ENCODE peak calls at places on chromosome 5, in nine cellular contexts. One of them, this sample, is unnamed.

GRCh38 chr5:154642499-154643245 is 112.5 kb upstream of the LARP1 start:
- DNase-seq in PC-9: peak; percentile 38
- DNase-seq in body of pancreas: peak; percentile 50
- DNase-seq in GM06990: no peak
- DNase-seq in tibial artery: no peak
- DNase-seq in tibial nerve: no peak
- DNase-seq in fibroblast of villous mesenchyme: no peak
- DNase-seq in CD4-positive, alpha-beta memory T cell: no peak
- DNase-seq in sigmoid colon: no peak
- DNase-seq in this sample: no peak

GRCh38 chr5:89181546-89181945 is 298.6 kb upstream of the MEF2C start:
- DNase-seq in PC-9: no peak
- DNase-seq in tibial artery: no peak
- DNase-seq in sigmoid colon: no peak
- DNase-seq in tibial nerve: no peak
- DNase-seq in GM06990: no peak
- DNase-seq in body of pancreas: no peak
- DNase-seq in CD4-positive, alpha-beta memory T cell: no peak
- DNase-seq in fibroblast of villous mesenchyme: no peak
- DNase-seq in this sample: no peak

GRCh38 chr5:125269926-125270325 is 523.5 kb upstream of the ZNF608 start:
- DNase-seq in PC-9: peak; percentile 53
- DNase-seq in tibial nerve: no peak
- DNase-seq in GM06990: no peak
- DNase-seq in CD4-positive, alpha-beta memory T cell: no peak
- DNase-seq in fibroblast of villous mesenchyme: no peak
- DNase-seq in tibial artery: no peak
- DNase-seq in sigmoid colon: no peak
- DNase-seq in body of pancreas: no peak
- DNase-seq in this sample: no peak

GRCh38 chr5:81506378-81506777 is 112.4 kb upstream of the ACOT12 start:
- DNase-seq in tibial nerve: no peak
- DNase-seq in body of pancreas: no peak
- DNase-seq in fibroblast of villous mesenchyme: no peak
- DNase-seq in CD4-positive, alpha-beta memory T cell: no peak
- DNase-seq in PC-9: no peak
- DNase-seq in GM06990: no peak
- DNase-seq in sigmoid colon: no peak
- DNase-seq in tibial artery: no peak
- DNase-seq in this sample: no peak

GRCh38 chr5:31990701-31991110 is 183.4 kb downstream of the GOLPH3 start:
- DNase-seq in GM06990: no peak
- DNase-seq in CD4-positive, alpha-beta memory T cell: no peak
- DNase-seq in PC-9: no peak
- DNase-seq in fibroblast of villous mesenchyme: peak; percentile 64
- DNase-seq in sigmoid colon: no peak
- DNase-seq in body of pancreas: no peak
- DNase-seq in tibial artery: no peak
- DNase-seq in tibial nerve: no peak
- DNase-seq in this sample: no peak

GRCh38 chr5:98927242-98927987 is 1.4 kb downstream of the CHD1 start:
- DNase-seq in tibial nerve: peak; percentile 40
- DNase-seq in fibroblast of villous mesenchyme: peak; percentile 81
- DNase-seq in tibial artery: peak; percentile 36
- DNase-seq in GM06990: peak; percentile 31
- DNase-seq in sigmoid colon: peak; percentile 83
- DNase-seq in body of pancreas: no peak
- DNase-seq in CD4-positive, alpha-beta memory T cell: peak; percentile 86
- DNase-seq in PC-9: no peak
- DNase-seq in this sample: peak; percentile 81

GRCh38 chr5:83430130-83431010 is 41.2 kb upstream of the VCAN start:
- DNase-seq in GM06990: no peak
- DNase-seq in sigmoid colon: peak; percentile 74
- DNase-seq in tibial artery: peak; percentile 55
- DNase-seq in PC-9: no peak
- DNase-seq in tibial nerve: peak; percentile 56
- DNase-seq in body of pancreas: peak; percentile 70
- DNase-seq in fibroblast of villous mesenchyme: peak; percentile 73
- DNase-seq in CD4-positive, alpha-beta memory T cell: peak; percentile 52
- DNase-seq in this sample: peak; percentile 82

GRCh38 chr5:163563880-163564279 is 58.5 kb downstream of the MAT2B start:
- DNase-seq in body of pancreas: no peak
- DNase-seq in PC-9: no peak
- DNase-seq in sigmoid colon: no peak
- DNase-seq in GM06990: no peak
- DNase-seq in tibial nerve: no peak
- DNase-seq in tibial artery: no peak
- DNase-seq in CD4-positive, alpha-beta memory T cell: no peak
- DNase-seq in fibroblast of villous mesenchyme: no peak
- DNase-seq in this sample: no peak

GRCh38 chr5:73963021-73963420 is 337.0 kb downstream of the ARHGEF28 start:
- DNase-seq in CD4-positive, alpha-beta memory T cell: no peak
- DNase-seq in tibial artery: no peak
- DNase-seq in fibroblast of villous mesenchyme: peak; percentile 50
- DNase-seq in sigmoid colon: no peak
- DNase-seq in PC-9: peak; percentile 89
- DNase-seq in body of pancreas: peak; percentile 19
- DNase-seq in tibial nerve: no peak
- DNase-seq in GM06990: no peak
- DNase-seq in this sample: no peak

GRCh38 chr5:120901199-120901598 is 437.1 kb downstream of the PRR16 start:
- DNase-seq in GM06990: no peak
- DNase-seq in CD4-positive, alpha-beta memory T cell: no peak
- DNase-seq in sigmoid colon: no peak
- DNase-seq in fibroblast of villous mesenchyme: no peak
- DNase-seq in body of pancreas: no peak
- DNase-seq in PC-9: peak; percentile 35
- DNase-seq in tibial artery: no peak
- DNase-seq in tibial nerve: no peak
- DNase-seq in this sample: no peak

GRCh38 chr5:156295434-156295833 is 31.5 kb upstream of the SGCD start:
- DNase-seq in CD4-positive, alpha-beta memory T cell: no peak
- DNase-seq in sigmoid colon: no peak
- DNase-seq in body of pancreas: no peak
- DNase-seq in PC-9: no peak
- DNase-seq in fibroblast of villous mesenchyme: no peak
- DNase-seq in tibial nerve: peak; percentile 13
- DNase-seq in GM06990: no peak
- DNase-seq in tibial artery: no peak
- DNase-seq in this sample: no peak

GRCh38 chr5:178467261-178468195 is 122.7 kb downstream of the COL23A1 start:
- DNase-seq in tibial artery: peak; percentile 49
- DNase-seq in GM06990: no peak
- DNase-seq in sigmoid colon: peak; percentile 80
- DNase-seq in PC-9: no peak
- DNase-seq in CD4-positive, alpha-beta memory T cell: no peak
- DNase-seq in tibial nerve: peak; percentile 17
- DNase-seq in body of pancreas: no peak
- DNase-seq in fibroblast of villous mesenchyme: peak; percentile 48
- DNase-seq in this sample: no peak

DNA sequence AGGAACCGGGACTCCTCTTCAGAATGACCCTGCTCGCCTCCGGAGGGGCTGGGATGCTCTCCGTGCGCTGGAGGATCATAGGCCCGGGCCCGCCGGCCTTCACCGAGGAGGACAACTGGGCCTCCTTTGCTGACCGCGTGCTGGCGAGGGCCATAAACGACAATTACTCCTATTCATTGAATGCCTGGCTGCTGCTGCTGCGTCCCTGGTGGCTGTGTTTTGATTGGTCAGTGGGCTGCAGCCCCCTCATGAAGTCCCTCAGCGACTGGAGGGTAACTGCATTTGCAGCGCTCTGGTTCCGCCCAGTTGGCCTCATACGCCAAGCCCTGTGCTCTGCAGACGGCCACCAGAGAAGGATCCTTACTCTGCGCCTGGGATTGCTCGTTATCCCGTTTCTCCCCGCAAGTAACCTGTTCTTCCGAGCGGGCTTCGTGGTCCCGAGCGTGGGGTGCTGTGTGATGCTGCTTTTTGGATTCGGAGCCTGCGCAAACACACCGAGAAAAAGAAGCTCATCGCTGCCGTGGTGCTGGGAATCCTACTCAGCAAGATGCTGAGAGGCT is 16.6 kb downstream of the OR2V1 start:
- DNase-seq in sigmoid colon: no peak
- DNase-seq in PC-9: no peak
- DNase-seq in body of pancreas: no peak
- DNase-seq in CD4-positive, alpha-beta memory T cell: no peak
- DNase-seq in fibroblast of villous mesenchyme: no peak
- DNase-seq in tibial artery: no peak
- DNase-seq in GM06990: no peak
- DNase-seq in tibial nerve: no peak
- DNase-seq in this sample: no peak
- H3K4me3 ChIP-seq in sigmoid colon: no peak overlapping the region
- H3K4me3 ChIP-seq in PC-9: no peak overlapping the region
- H3K4me3 ChIP-seq in body of pancreas: no peak overlapping the region
- H3K4me3 ChIP-seq in CD4-positive, alpha-beta memory T cell: no peak overlapping the region
- H3K4me3 ChIP-seq in fibroblast of villous mesenchyme: no peak overlapping the region
- H3K4me3 ChIP-seq in tibial artery: no peak overlapping the region
- H3K4me3 ChIP-seq in GM06990: no peak overlapping the region
- H3K4me3 ChIP-seq in tibial nerve: no peak overlapping the region
- H3K4me3 ChIP-seq in this sample: no peak overlapping the region

GRCh38 chr5:159092288-159092687 is 7.4 kb downstream of the EBF1 start:
- DNase-seq in GM06990: no peak
- DNase-seq in tibial nerve: no peak
- DNase-seq in CD4-positive, alpha-beta memory T cell: no peak
- DNase-seq in PC-9: no peak
- DNase-seq in body of pancreas: no peak
- DNase-seq in sigmoid colon: no peak
- DNase-seq in tibial artery: no peak
- DNase-seq in fibroblast of villous mesenchyme: no peak
- DNase-seq in this sample: no peak

GRCh38 chr5:159088371-159088770 is 11.3 kb downstream of the EBF1 start:
- DNase-seq in GM06990: no peak
- DNase-seq in tibial nerve: no peak
- DNase-seq in PC-9: no peak
- DNase-seq in body of pancreas: no peak
- DNase-seq in CD4-positive, alpha-beta memory T cell: no peak
- DNase-seq in tibial artery: no peak
- DNase-seq in sigmoid colon: no peak
- DNase-seq in fibroblast of villous mesenchyme: no peak
- DNase-seq in this sample: no peak

GRCh38 chr5:159089675-159090074 is 10.0 kb downstream of the EBF1 start:
- DNase-seq in fibroblast of villous mesenchyme: no peak
- DNase-seq in tibial artery: no peak
- DNase-seq in CD4-positive, alpha-beta memory T cell: no peak
- DNase-seq in GM06990: no peak
- DNase-seq in body of pancreas: no peak
- DNase-seq in tibial nerve: no peak
- DNase-seq in sigmoid colon: no peak
- DNase-seq in PC-9: no peak
- DNase-seq in this sample: no peak

GRCh38 chr5:159091596-159091995 is 8.1 kb downstream of the EBF1 start:
- DNase-seq in sigmoid colon: no peak
- DNase-seq in tibial artery: no peak
- DNase-seq in GM06990: no peak
- DNase-seq in tibial nerve: no peak
- DNase-seq in fibroblast of villous mesenchyme: no peak
- DNase-seq in PC-9: no peak
- DNase-seq in body of pancreas: no peak
- DNase-seq in CD4-positive, alpha-beta memory T cell: no peak
- DNase-seq in this sample: no peak

DNA sequence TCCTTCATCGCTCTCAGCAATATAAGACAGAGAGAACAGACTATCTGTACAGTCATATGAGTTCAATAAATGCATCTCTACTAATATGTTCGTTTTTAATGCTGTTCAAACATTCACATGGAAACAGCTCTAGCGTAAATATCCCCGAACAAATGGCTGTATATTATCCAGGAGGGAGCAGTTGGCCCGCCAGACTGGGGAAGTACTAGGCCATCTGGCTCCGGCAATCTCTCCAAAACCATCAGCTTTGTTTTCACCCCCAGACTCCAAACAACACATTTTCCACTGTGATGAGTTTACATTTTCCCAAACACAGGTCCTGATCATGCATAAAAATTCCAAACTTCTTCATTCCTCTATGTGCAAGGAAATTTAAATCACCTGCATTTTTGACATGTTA is 8.7 kb downstream of the EBF1 start:
- DNase-seq in CD4-positive, alpha-beta memory T cell: no peak
- DNase-seq in tibial artery: no peak
- DNase-seq in sigmoid colon: no peak
- DNase-seq in body of pancreas: no peak
- DNase-seq in tibial nerve: no peak
- DNase-seq in PC-9: no peak
- DNase-seq in fibroblast of villous mesenchyme: no peak
- DNase-seq in GM06990: no peak
- DNase-seq in this sample: no peak
- H3K4me3 ChIP-seq in CD4-positive, alpha-beta memory T cell: no peak overlapping the region
- H3K4me3 ChIP-seq in tibial artery: peak overlapping the region; percentile 9
- H3K4me3 ChIP-seq in sigmoid colon: no peak overlapping the region
- H3K4me3 ChIP-seq in body of pancreas: no peak overlapping the region
- H3K4me3 ChIP-seq in tibial nerve: peak overlapping the region; percentile 21
- H3K4me3 ChIP-seq in PC-9: no peak overlapping the region
- H3K4me3 ChIP-seq in fibroblast of villous mesenchyme: no peak overlapping the region
- H3K4me3 ChIP-seq in GM06990: no peak overlapping the region
- H3K4me3 ChIP-seq in this sample: no peak overlapping the region

GRCh38 chr5:78720234-78720985 is 71.8 kb upstream of the LHFPL2 start:
- DNase-seq in CD4-positive, alpha-beta memory T cell: no peak
- DNase-seq in GM06990: no peak
- DNase-seq in tibial artery: no peak
- DNase-seq in tibial nerve: no peak
- DNase-seq in PC-9: no peak
- DNase-seq in fibroblast of villous mesenchyme: no peak
- DNase-seq in body of pancreas: no peak
- DNase-seq in sigmoid colon: no peak
- DNase-seq in this sample: peak; percentile 38
- H3K4me3 ChIP-seq in CD4-positive, alpha-beta memory T cell: no peak overlapping the region
- H3K4me3 ChIP-seq in GM06990: no peak overlapping the region
- H3K4me3 ChIP-seq in tibial artery: no peak overlapping the region
- H3K4me3 ChIP-seq in tibial nerve: no peak overlapping the region
- H3K4me3 ChIP-seq in PC-9: no peak overlapping the region
- H3K4me3 ChIP-seq in fibroblast of villous mesenchyme: no peak overlapping the region
- H3K4me3 ChIP-seq in body of pancreas: no peak overlapping the region
- H3K4me3 ChIP-seq in sigmoid colon: no peak overlapping the region
- H3K4me3 ChIP-seq in this sample: no peak overlapping the region

GRCh38 chr5:390571-391491 is 52.1 kb upstream of the EXOC3 start:
- DNase-seq in tibial nerve: no peak
- DNase-seq in GM06990: no peak
- DNase-seq in sigmoid colon: no peak
- DNase-seq in tibial artery: no peak
- DNase-seq in body of pancreas: no peak
- DNase-seq in CD4-positive, alpha-beta memory T cell: no peak
- DNase-seq in fibroblast of villous mesenchyme: no peak
- DNase-seq in PC-9: no peak
- DNase-seq in this sample: no peak
- H3K4me3 ChIP-seq in tibial nerve: no peak overlapping the region
- H3K4me3 ChIP-seq in GM06990: no peak overlapping the region
- H3K4me3 ChIP-seq in sigmoid colon: no peak overlapping the region
- H3K4me3 ChIP-seq in tibial artery: no peak overlapping the region
- H3K4me3 ChIP-seq in body of pancreas: no peak overlapping the region
- H3K4me3 ChIP-seq in CD4-positive, alpha-beta memory T cell: no peak overlapping the region
- H3K4me3 ChIP-seq in fibroblast of villous mesenchyme: no peak overlapping the region
- H3K4me3 ChIP-seq in PC-9: no peak overlapping the region
- H3K4me3 ChIP-seq in this sample: no peak overlapping the region

This sample was measured in cardiac muscle cell.